ENCODE peak calls at places on chromosomes 13 and 19, in four cellular contexts. One of them, this sample, is unnamed.

GRCh38 chr13:114167445-114167844 is 11.6 kb upstream of the CFAP97D2 start:
- DNase-seq in RPMI7951: no peak
- DNase-seq in AG04450: no peak
- DNase-seq in Caco-2: no peak
- DNase-seq in this sample: no peak

GRCh38 chr13:44306401-44307192 is 67.0 kb upstream of the SERP2 start:
- DNase-seq in RPMI7951: peak; percentile 99
- DNase-seq in AG04450: peak; percentile 81
- DNase-seq in Caco-2: no peak
- DNase-seq in this sample: peak; percentile 98

GRCh38 chr13:86741762-86742285 is 929.3 kb upstream of the SLITRK5 start:
- DNase-seq in RPMI7951: no peak
- DNase-seq in AG04450: no peak
- DNase-seq in Caco-2: no peak
- DNase-seq in this sample: no peak

GRCh38 chr19:19460761-19461265 is 54.5 kb downstream of the TSSK6 start:
- DNase-seq in RPMI7951: no peak
- DNase-seq in AG04450: no peak
- DNase-seq in Caco-2: no peak
- DNase-seq in this sample: no peak

GRCh38 chr19:49441210-49441959 is at the start of gene SLC17A7:
- DNase-seq in RPMI7951: peak; percentile 64
- DNase-seq in AG04450: no peak
- DNase-seq in Caco-2: peak; percentile 43
- DNase-seq in this sample: no peak

GRCh38 chr19:581399-582111 is 8.1 kb upstream of the HCN2 start:
- DNase-seq in RPMI7951: no peak
- DNase-seq in AG04450: no peak
- DNase-seq in Caco-2: no peak
- DNase-seq in this sample: no peak

GRCh38 chr19:9941236-9941635 is 4.9 kb upstream of the OLFM2 start:
- DNase-seq in RPMI7951: no peak
- DNase-seq in AG04450: no peak
- DNase-seq in Caco-2: no peak
- DNase-seq in this sample: no peak

GRCh38 chr13:39688699-39689405 is 33.4 kb downstream of the COG6 start:
- DNase-seq in RPMI7951: peak; percentile 44
- DNase-seq in AG04450: no peak
- DNase-seq in Caco-2: no peak
- DNase-seq in this sample: no peak

GRCh38 chr13:44263920-44264610 is 109.6 kb upstream of the SERP2 start:
- DNase-seq in RPMI7951: peak; percentile 69
- DNase-seq in AG04450: no peak
- DNase-seq in Caco-2: no peak
- DNase-seq in this sample: no peak

GRCh38 chr19:45087531-45087930 is 5.4 kb upstream of the PPP1R37 start:
- DNase-seq in RPMI7951: no peak
- DNase-seq in AG04450: no peak
- DNase-seq in Caco-2: no peak
- DNase-seq in this sample: no peak

This sample was measured in glomerular endothelial cell.